ENCODE peak calls at places on chromosome 14, in six cellular contexts. V is aorta, Z is AG09309, J is breast epithelium, Q is heart right ventricle, I is HAP-1. A is an unnamed sample.

GRCh38 chr14:53531730-53532129 is 378.6 kb upstream of the DDHD1 start:
- DNase-seq in Q (no peak), V (no peak), I (no peak), J (no peak), Z (no peak), A (no peak)

GRCh38 chr14:62117010-62117717 is 354.9 kb downstream of the SNAPC1 start:
- DNase-seq in Q (peak), J (no peak), I (peak), V (peak), Z (peak), A (peak)

GRCh38 chr14:36884049-36884448 is 222.4 kb downstream of the PAX9 start:
- DNase-seq in I (no peak), V (no peak), J (no peak), Q (no peak), Z (no peak), A (no peak)

GRCh38 chr14:70642313-70643235 is 858 bp downstream of the TTC9 start:
- DNase-seq in J (no peak), I (peak), Q (no peak), V (peak), Z (no peak), A (no peak)

GRCh38 chr14:21264025-21264801 is 5.0 kb downstream of the HNRNPC start:
- DNase-seq in J (no peak), V (no peak), I (no peak), Q (no peak), Z (peak), A (peak)

GRCh38 chr14:94203473-94204210 is 29.5 kb downstream of the PPP4R4 start:
- DNase-seq in J (no peak), Z (no peak), V (no peak), Q (no peak), I (peak), A (no peak)

GRCh38 chr14:21136024-21136423 is 19.8 kb downstream of the OR5AU1 start:
- DNase-seq in I (peak), V (no peak), Q (no peak), J (no peak), Z (no peak), A (peak)

GRCh38 chr14:39488600-39488999 is 56.4 kb upstream of the FBXO33 start:
- DNase-seq in Q (no peak), V (no peak), I (peak), J (no peak), Z (no peak), A (no peak)

GRCh38 chr14:39102265-39102968 is 618 bp downstream of the SEC23A start:
- DNase-seq in Q (no peak), I (peak), V (no peak), J (no peak), Z (no peak), A (no peak)

GRCh38 chr14:71117839-71118743 is 210.8 kb downstream of the PCNX1 start:
- DNase-seq in Q (no peak), Z (no peak), V (no peak), J (no peak), I (peak), A (peak)

GRCh38 chr14:96962337-96962736 is 165.2 kb downstream of the VRK1 start:
- DNase-seq in Q (no peak), V (no peak), J (no peak), Z (no peak), I (no peak), A (no peak)

GRCh38 chr14:90774316-90774715 is 41.9 kb downstream of the TTC7B start:
- DNase-seq in J (no peak), V (no peak), Q (no peak), Z (no peak), I (no peak), A (no peak)

DNA sequence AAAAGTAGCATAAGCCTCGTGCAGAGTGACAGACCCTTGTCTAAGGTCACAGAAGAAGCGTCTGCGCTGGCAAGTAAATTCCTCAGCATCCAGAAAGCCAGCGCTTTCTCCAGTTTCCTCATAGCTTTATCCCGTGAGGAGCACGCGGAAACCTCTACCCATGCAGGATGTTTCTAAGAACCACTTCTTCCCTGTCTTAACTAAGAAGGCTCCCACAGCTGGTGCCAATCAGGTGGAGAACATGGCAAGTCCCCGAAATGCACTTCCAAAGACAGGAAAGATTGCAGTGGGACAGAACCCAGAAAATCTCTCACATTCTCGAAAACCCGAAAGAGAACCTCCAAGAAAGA is 968 bp upstream of the ARID4A start:
- DNase-seq in Z (no peak), I (no peak), Q (no peak), V (peak), J (no peak), A (no peak)
- H3K4me3 ChIP-seq in Z (peak), I (peak), Q (peak), V (peak), J (peak), A (peak)

DNA sequence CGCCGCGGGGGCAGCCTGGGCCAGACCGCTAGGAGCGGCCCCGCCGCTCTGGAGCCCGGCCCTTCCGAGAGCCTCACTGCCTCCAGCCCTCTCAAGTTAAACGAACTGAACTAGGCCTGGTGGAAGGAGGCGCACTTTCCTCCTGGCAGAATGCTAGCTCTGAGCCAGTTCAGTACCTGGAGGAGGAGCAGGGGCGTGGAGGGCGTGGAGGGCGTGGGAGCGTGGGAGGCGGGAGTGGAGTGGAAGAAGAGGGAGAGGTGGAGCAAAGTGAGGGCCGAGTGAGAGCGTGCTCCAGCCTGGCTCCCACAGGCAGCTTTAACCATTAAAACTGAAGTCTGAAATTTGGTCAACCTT is 5.3 kb downstream of the LTB4R start:
- DNase-seq in J (no peak), I (no peak), V (peak), Q (no peak), Z (no peak), A (no peak)
- H3K4me3 ChIP-seq in J (no peak), I (no peak), V (no peak), Q (no peak), Z (no peak), A (no peak)

GRCh38 chr14:99601301-99601945 is 2.6 kb downstream of the CCDC85C start:
- DNase-seq in Q (no peak), I (no peak), J (no peak), Z (no peak), V (no peak), A (no peak)
- H3K4me3 ChIP-seq in Q (peak), I (peak), J (peak), Z (peak), V (no peak), A (no peak)

GRCh38 chr14:31118892-31119291 is 88.7 kb downstream of the HECTD1 start:
- DNase-seq in Q (no peak), I (no peak), J (no peak), V (no peak), Z (no peak), A (no peak)
- H3K4me3 ChIP-seq in Q (no peak), I (no peak), J (no peak), V (no peak), Z (no peak), A (no peak)

DNA sequence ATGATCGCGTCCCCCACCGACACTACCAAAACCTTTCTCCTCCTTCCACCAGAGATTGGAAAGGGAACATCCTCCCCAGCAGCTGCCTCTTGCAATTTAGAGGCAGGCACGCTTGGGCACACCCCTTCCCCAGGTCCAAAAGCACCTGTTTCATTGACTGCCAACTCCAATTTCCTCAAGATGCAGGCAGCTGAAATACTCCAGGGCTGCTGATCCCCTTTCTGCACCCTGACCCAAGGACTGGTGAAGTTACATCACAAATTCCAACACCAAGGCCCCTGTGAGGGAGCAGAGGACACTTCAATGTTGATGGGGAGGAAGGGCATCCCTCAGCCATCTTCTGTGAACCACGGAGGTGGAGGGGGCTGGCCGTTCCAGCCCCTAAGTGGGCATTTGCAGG is 33.8 kb downstream of the BCL11B start:
- DNase-seq in I (no peak), Z (no peak), J (no peak), Q (no peak), V (no peak), A (no peak)
- H3K4me3 ChIP-seq in I (no peak), Z (no peak), J (no peak), Q (no peak), V (no peak), A (no peak)

GRCh38 chr14:104688505-104688754 is 988 bp upstream of the INF2 start:
- DNase-seq in I (no peak), Z (no peak), J (no peak), V (no peak), Q (no peak), A (no peak)

GRCh38 chr14:104688755-104689619 is at the start of gene INF2:
- DNase-seq in V (peak), Z (no peak), J (no peak), I (peak), Q (peak), A (no peak)

GRCh38 chr14:104686624-104687517 is 2.5 kb upstream of the INF2 start:
- DNase-seq in V (peak), Z (no peak), J (no peak), I (no peak), Q (no peak), A (no peak)

GRCh38 chr14:104685998-104686610 is 3.3 kb upstream of the INF2 start:
- DNase-seq in J (no peak), I (no peak), V (no peak), Z (no peak), Q (no peak), A (no peak)

GRCh38 chr14:104687601-104688504 is 1.6 kb upstream of the INF2 start:
- DNase-seq in Q (peak), Z (no peak), I (no peak), J (peak), V (peak), A (no peak)
- H3K4me3 ChIP-seq in Q (no peak), Z (no peak), I (no peak), J (peak), V (no peak), A (no peak)

GRCh38 chr14:23067847-23068791 is 10.8 kb upstream of the CDH24 start:
- DNase-seq in Q (no peak), J (no peak), Z (no peak), I (no peak), V (no peak), A (no peak)

GRCh38 chr14:23066855-23067744 is 9.8 kb upstream of the CDH24 start:
- DNase-seq in V (no peak), J (no peak), Z (no peak), I (no peak), Q (no peak), A (no peak)

GRCh38 chr14:23070262-23071129 is 13.2 kb upstream of the CDH24 start:
- DNase-seq in V (no peak), J (no peak), Z (no peak), Q (no peak), I (no peak), A (no peak)

GRCh38 chr14:23069413-23069806 is 12.1 kb upstream of the CDH24 start:
- DNase-seq in V (no peak), J (no peak), Q (no peak), I (no peak), Z (no peak), A (no peak)

GRCh38 chr14:23068792-23069412 is 11.6 kb upstream of the CDH24 start:
- DNase-seq in Z (peak), I (peak), J (peak), Q (peak), V (peak), A (peak)
- H3K4me3 ChIP-seq in Z (no peak), I (peak), J (no peak), Q (no peak), V (no peak), A (no peak)

DNA sequence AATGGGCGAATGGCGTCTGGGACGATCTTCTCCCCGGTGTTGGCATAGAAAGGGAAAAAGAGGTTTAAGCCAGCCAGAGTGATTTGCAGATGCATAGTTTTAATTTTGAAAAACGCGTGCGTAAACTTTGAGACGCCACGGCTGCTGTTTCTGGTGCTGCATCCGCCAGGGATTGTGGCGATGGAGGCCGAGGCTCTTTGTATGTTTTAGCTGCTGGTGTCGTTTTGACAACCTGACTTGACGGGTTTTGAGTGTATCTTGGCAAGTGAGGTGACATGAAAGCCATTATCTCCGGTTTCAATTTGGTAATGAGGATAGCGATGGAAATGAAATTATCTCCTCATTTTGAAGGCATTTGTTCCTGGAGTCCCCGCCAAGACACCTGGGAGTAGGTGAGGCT is 1.6 kb downstream of the PTGDR start:
- DNase-seq in I (no peak), J (no peak), Q (no peak), V (no peak), Z (no peak), A (no peak)
- H3K4me3 ChIP-seq in I (no peak), J (peak), Q (peak), V (no peak), Z (no peak), A (peak)

GRCh38 chr14:54727929-54728328 is 161.0 kb downstream of the SAMD4A start:
- DNase-seq in I (no peak), Q (no peak), V (no peak), J (no peak), Z (no peak), A (no peak)
- H3K4me3 ChIP-seq in I (no peak), Q (no peak), V (no peak), J (no peak), Z (no peak), A (no peak)

GRCh38 chr14:56799327-56799645 is 11.0 kb downstream of the OTX2 start:
- DNase-seq in J (no peak), Q (no peak), I (no peak), V (no peak), Z (no peak), A (no peak)
- H3K4me3 ChIP-seq in J (no peak), Q (no peak), I (no peak), V (no peak), Z (no peak), A (no peak)

A was measured in skeletal muscle cell.